ENCODE peak calls at places on chromosomes 11 and 22, in six cellular contexts. One of them, this sample, is unnamed.

GRCh38 chr11:78262710-78263109 is 74.0 kb downstream of the USP35 start:
- DNase-seq in neural crest cell: no peak
- DNase-seq in epithelial cell of esophagus: no peak
- DNase-seq in PC-3: no peak
- DNase-seq in left lung: no peak
- DNase-seq in transverse colon: no peak
- DNase-seq in this sample: no peak

GRCh38 chr11:2091112-2091746 is 48.0 kb downstream of the IGF2 start:
- DNase-seq in neural crest cell: no peak
- DNase-seq in epithelial cell of esophagus: no peak
- DNase-seq in PC-3: no peak
- DNase-seq in left lung: peak; percentile 48
- DNase-seq in transverse colon: no peak
- DNase-seq in this sample: no peak

GRCh38 chr11:122045181-122045586 is 70.8 kb downstream of the BLID start:
- DNase-seq in neural crest cell: no peak
- DNase-seq in epithelial cell of esophagus: peak; percentile 97
- DNase-seq in PC-3: peak; percentile 92
- DNase-seq in left lung: no peak
- DNase-seq in transverse colon: no peak
- DNase-seq in this sample: no peak

GRCh38 chr22:30979932-30980331 is 10.9 kb downstream of the TUG1 start:
- DNase-seq in neural crest cell: no peak
- DNase-seq in epithelial cell of esophagus: no peak
- DNase-seq in PC-3: no peak
- DNase-seq in left lung: no peak
- DNase-seq in transverse colon: no peak
- DNase-seq in this sample: no peak

GRCh38 chr11:3152471-3153110 is 12.5 kb downstream of the OSBPL5 start:
- DNase-seq in neural crest cell: no peak
- DNase-seq in epithelial cell of esophagus: no peak
- DNase-seq in PC-3: no peak
- DNase-seq in left lung: peak; percentile 77
- DNase-seq in transverse colon: no peak
- DNase-seq in this sample: no peak

GRCh38 chr22:48257690-48258065 is 1495.2 kb downstream of the TBC1D22A start:
- DNase-seq in neural crest cell: no peak
- DNase-seq in epithelial cell of esophagus: no peak
- DNase-seq in PC-3: no peak
- DNase-seq in left lung: no peak
- DNase-seq in transverse colon: no peak
- DNase-seq in this sample: no peak

GRCh38 chr11:103894673-103895072 is 141.8 kb upstream of the DDI1 start:
- DNase-seq in neural crest cell: no peak
- DNase-seq in epithelial cell of esophagus: no peak
- DNase-seq in PC-3: no peak
- DNase-seq in left lung: no peak
- DNase-seq in transverse colon: no peak
- DNase-seq in this sample: no peak

GRCh38 chr11:117092951-117093590 is 5.2 kb downstream of the SIK3 start:
- DNase-seq in neural crest cell: no peak
- DNase-seq in epithelial cell of esophagus: no peak
- DNase-seq in PC-3: no peak
- DNase-seq in left lung: no peak
- DNase-seq in transverse colon: no peak
- DNase-seq in this sample: no peak

GRCh38 chr22:20026204-20026908 is 5.4 kb downstream of the TANGO2 start:
- DNase-seq in neural crest cell: no peak
- DNase-seq in epithelial cell of esophagus: no peak
- DNase-seq in PC-3: no peak
- DNase-seq in left lung: peak; percentile 9
- DNase-seq in transverse colon: no peak
- DNase-seq in this sample: no peak

GRCh38 chr11:60515144-60515855 is at the start of gene MS4A13:
- DNase-seq in neural crest cell: no peak
- DNase-seq in epithelial cell of esophagus: no peak
- DNase-seq in PC-3: no peak
- DNase-seq in left lung: peak; percentile 63
- DNase-seq in transverse colon: no peak
- DNase-seq in this sample: no peak

GRCh38 chr11:118877487-118878173 is 6.1 kb upstream of the CXCR5 start:
- DNase-seq in neural crest cell: no peak
- DNase-seq in epithelial cell of esophagus: no peak
- DNase-seq in PC-3: no peak
- DNase-seq in left lung: no peak
- DNase-seq in transverse colon: no peak
- DNase-seq in this sample: no peak

GRCh38 chr11:93370260-93370659 is 39.7 kb downstream of the DEUP1 start:
- DNase-seq in neural crest cell: no peak
- DNase-seq in epithelial cell of esophagus: peak; percentile 54
- DNase-seq in PC-3: peak; percentile 80
- DNase-seq in left lung: no peak
- DNase-seq in transverse colon: no peak
- DNase-seq in this sample: no peak

GRCh38 chr22:21984793-21985192 is 2.2 kb upstream of the TOP3B start:
- DNase-seq in neural crest cell: peak; percentile 48
- DNase-seq in epithelial cell of esophagus: peak; percentile 39
- DNase-seq in PC-3: peak; percentile 28
- DNase-seq in left lung: no peak
- DNase-seq in transverse colon: no peak
- DNase-seq in this sample: no peak

GRCh38 chr11:92225206-92225562 is 566 bp downstream of the FAT3 start:
- DNase-seq in neural crest cell: no peak
- DNase-seq in epithelial cell of esophagus: no peak
- DNase-seq in PC-3: no peak
- DNase-seq in left lung: peak; percentile 81
- DNase-seq in transverse colon: no peak
- DNase-seq in this sample: no peak

GRCh38 chr11:66962247-66962646 is 4.1 kb upstream of the PC start:
- DNase-seq in neural crest cell: no peak
- DNase-seq in epithelial cell of esophagus: no peak
- DNase-seq in PC-3: no peak
- DNase-seq in left lung: no peak
- DNase-seq in transverse colon: no peak
- DNase-seq in this sample: no peak

GRCh38 chr22:45777046-45777851 is 105.6 kb downstream of the ATXN10 start:
- DNase-seq in neural crest cell: no peak
- DNase-seq in epithelial cell of esophagus: peak; percentile 79
- DNase-seq in PC-3: peak; percentile 83
- DNase-seq in left lung: no peak
- DNase-seq in transverse colon: no peak
- DNase-seq in this sample: peak; percentile 63

GRCh38 chr11:35680506-35680905 is 17.9 kb downstream of the TRIM44 start:
- DNase-seq in neural crest cell: no peak
- DNase-seq in epithelial cell of esophagus: no peak
- DNase-seq in PC-3: no peak
- DNase-seq in left lung: no peak
- DNase-seq in transverse colon: no peak
- DNase-seq in this sample: no peak

GRCh38 chr22:47138898-47139789 is 376.7 kb downstream of the TBC1D22A start:
- DNase-seq in neural crest cell: no peak
- DNase-seq in epithelial cell of esophagus: no peak
- DNase-seq in PC-3: no peak
- DNase-seq in left lung: peak; percentile 65
- DNase-seq in transverse colon: no peak
- DNase-seq in this sample: no peak

GRCh38 chr11:115317428-115318185 is 186.6 kb downstream of the CADM1 start:
- DNase-seq in neural crest cell: no peak
- DNase-seq in epithelial cell of esophagus: no peak
- DNase-seq in PC-3: no peak
- DNase-seq in left lung: no peak
- DNase-seq in transverse colon: no peak
- DNase-seq in this sample: no peak

GRCh38 chr11:33334627-33335026 is 77.4 kb downstream of the HIPK3 start:
- DNase-seq in neural crest cell: no peak
- DNase-seq in epithelial cell of esophagus: peak; percentile 55
- DNase-seq in PC-3: no peak
- DNase-seq in left lung: no peak
- DNase-seq in transverse colon: no peak
- DNase-seq in this sample: no peak

GRCh38 chr11:33325456-33325855 is 68.3 kb downstream of the HIPK3 start:
- DNase-seq in neural crest cell: no peak
- DNase-seq in epithelial cell of esophagus: peak; percentile 12
- DNase-seq in PC-3: no peak
- DNase-seq in left lung: no peak
- DNase-seq in transverse colon: no peak
- DNase-seq in this sample: no peak

GRCh38 chr11:33324211-33324985 is 67.2 kb downstream of the HIPK3 start:
- DNase-seq in neural crest cell: no peak
- DNase-seq in epithelial cell of esophagus: no peak
- DNase-seq in PC-3: no peak
- DNase-seq in left lung: no peak
- DNase-seq in transverse colon: no peak
- DNase-seq in this sample: no peak

GRCh38 chr11:33329705-33330329 is 72.6 kb downstream of the HIPK3 start:
- DNase-seq in neural crest cell: peak; percentile 12
- DNase-seq in epithelial cell of esophagus: peak; percentile 77
- DNase-seq in PC-3: peak; percentile 74
- DNase-seq in left lung: no peak
- DNase-seq in transverse colon: peak; percentile 50
- DNase-seq in this sample: peak; percentile 56
- TF ChIP-seq CTCF in neural crest cell: peak; percentile 78
- TF ChIP-seq CTCF in epithelial cell of esophagus: peak; percentile 76
- TF ChIP-seq CTCF in PC-3: peak; percentile 84
- TF ChIP-seq CTCF in left lung: peak; percentile 49
- TF ChIP-seq CTCF in transverse colon: peak; percentile 58
- TF ChIP-seq CTCF in this sample: peak; percentile 61

GRCh38 chr11:97454988-97455387 is 1065.2 kb downstream of the JRKL start:
- DNase-seq in neural crest cell: no peak
- DNase-seq in epithelial cell of esophagus: peak; percentile 32
- DNase-seq in PC-3: peak; percentile 43
- DNase-seq in left lung: no peak
- DNase-seq in transverse colon: no peak
- DNase-seq in this sample: no peak
- TF ChIP-seq CTCF in neural crest cell: peak; percentile 54
- TF ChIP-seq CTCF in epithelial cell of esophagus: peak; percentile 48
- TF ChIP-seq CTCF in PC-3: peak; percentile 61
- TF ChIP-seq CTCF in left lung: no peak
- TF ChIP-seq CTCF in transverse colon: no peak
- TF ChIP-seq CTCF in this sample: no peak

GRCh38 chr11:124899376-124900145 is 1.9 kb upstream of the ROBO4 start:
- DNase-seq in neural crest cell: no peak
- DNase-seq in epithelial cell of esophagus: no peak
- DNase-seq in PC-3: peak; percentile 55
- DNase-seq in left lung: no peak
- DNase-seq in transverse colon: no peak
- DNase-seq in this sample: no peak
- TF ChIP-seq CTCF in neural crest cell: no peak
- TF ChIP-seq CTCF in epithelial cell of esophagus: no peak
- TF ChIP-seq CTCF in PC-3: peak; percentile 14
- TF ChIP-seq CTCF in left lung: no peak
- TF ChIP-seq CTCF in transverse colon: no peak
- TF ChIP-seq CTCF in this sample: no peak

DNA sequence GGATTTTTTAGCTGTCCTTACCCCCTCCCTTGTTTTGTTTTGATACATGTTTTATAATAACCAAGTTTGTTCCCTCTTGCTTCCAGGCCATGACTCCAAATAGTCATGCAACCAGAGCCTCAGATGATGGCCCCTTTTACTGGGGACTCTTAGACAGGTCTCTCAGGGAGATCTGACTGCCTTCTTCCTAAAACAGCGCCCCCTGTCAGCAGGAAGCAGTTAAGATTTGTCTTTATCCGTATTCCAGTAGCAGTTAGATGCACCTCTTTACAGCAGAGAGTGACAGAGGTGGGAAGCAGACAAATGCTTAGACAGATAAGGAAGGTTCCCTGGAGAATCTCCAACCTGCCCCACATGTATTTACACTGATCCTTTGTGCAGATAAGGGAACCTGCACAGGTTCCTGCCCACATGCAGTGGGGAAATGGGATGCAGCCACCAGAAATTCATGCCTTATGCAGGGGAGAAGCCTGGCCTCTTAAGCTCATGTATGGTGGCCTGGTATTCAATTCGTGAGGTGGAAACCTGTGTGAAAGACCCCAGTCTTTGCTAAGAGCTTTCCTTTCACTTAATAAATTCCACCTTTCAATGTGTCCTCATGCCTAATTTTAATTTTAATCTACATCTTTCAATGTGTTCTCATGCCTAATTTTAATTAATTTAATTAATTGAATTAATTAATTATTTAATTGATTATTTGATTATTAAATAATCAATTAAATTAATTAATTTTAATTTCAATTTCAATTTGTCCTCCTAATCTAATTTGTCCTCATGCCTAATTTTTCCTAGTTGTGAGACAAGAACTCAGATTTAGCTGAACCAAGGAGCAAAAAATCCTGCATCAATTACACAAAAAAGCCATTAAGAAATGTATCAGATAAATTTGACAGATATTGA is 11.5 kb upstream of the GLYAT start:
- DNase-seq in neural crest cell: no peak
- DNase-seq in epithelial cell of esophagus: no peak
- DNase-seq in PC-3: no peak
- DNase-seq in left lung: no peak
- DNase-seq in transverse colon: no peak
- DNase-seq in this sample: no peak
- TF ChIP-seq CTCF in neural crest cell: no peak
- TF ChIP-seq CTCF in epithelial cell of esophagus: no peak
- TF ChIP-seq CTCF in PC-3: peak; percentile 55
- TF ChIP-seq CTCF in left lung: no peak
- TF ChIP-seq CTCF in transverse colon: no peak
- TF ChIP-seq CTCF in this sample: no peak

GRCh38 chr22:37328017-37328416 is 45.7 kb downstream of the CYTH4 start:
- DNase-seq in neural crest cell: no peak
- DNase-seq in epithelial cell of esophagus: peak; percentile 94
- DNase-seq in PC-3: peak; percentile 93
- DNase-seq in left lung: no peak
- DNase-seq in transverse colon: no peak
- DNase-seq in this sample: peak; percentile 73

GRCh38 chr22:37331034-37331428 is 48.7 kb downstream of the CYTH4 start:
- DNase-seq in neural crest cell: no peak
- DNase-seq in epithelial cell of esophagus: peak; percentile 75
- DNase-seq in PC-3: peak; percentile 64
- DNase-seq in left lung: peak; percentile 49
- DNase-seq in transverse colon: no peak
- DNase-seq in this sample: peak; percentile 63

GRCh38 chr22:37331811-37332536 is 49.7 kb downstream of the CYTH4 start:
- DNase-seq in neural crest cell: no peak
- DNase-seq in epithelial cell of esophagus: no peak
- DNase-seq in PC-3: peak; percentile 9
- DNase-seq in left lung: peak; percentile 28
- DNase-seq in transverse colon: no peak
- DNase-seq in this sample: peak; percentile 52

GRCh38 chr22:37329239-37330140 is 47.2 kb downstream of the CYTH4 start:
- DNase-seq in neural crest cell: no peak
- DNase-seq in epithelial cell of esophagus: peak; percentile 81
- DNase-seq in PC-3: peak; percentile 75
- DNase-seq in left lung: peak; percentile 32
- DNase-seq in transverse colon: no peak
- DNase-seq in this sample: no peak

GRCh38 chr22:37330200-37331033 is 48.1 kb downstream of the CYTH4 start:
- DNase-seq in neural crest cell: peak; percentile 81
- DNase-seq in epithelial cell of esophagus: peak; percentile 93
- DNase-seq in PC-3: peak; percentile 24
- DNase-seq in left lung: peak; percentile 43
- DNase-seq in transverse colon: peak; percentile 22
- DNase-seq in this sample: peak; percentile 92
- TF ChIP-seq CTCF in neural crest cell: peak; percentile 36
- TF ChIP-seq CTCF in epithelial cell of esophagus: peak; percentile 24
- TF ChIP-seq CTCF in PC-3: peak; percentile 24
- TF ChIP-seq CTCF in left lung: no peak
- TF ChIP-seq CTCF in transverse colon: no peak
- TF ChIP-seq CTCF in this sample: peak; percentile 51

GRCh38 chr22:18998998-18999397 is 62.9 kb upstream of the PRODH start:
- DNase-seq in neural crest cell: peak; percentile 17
- DNase-seq in epithelial cell of esophagus: no peak
- DNase-seq in PC-3: no peak
- DNase-seq in left lung: no peak
- DNase-seq in transverse colon: no peak
- DNase-seq in this sample: no peak
- TF ChIP-seq CTCF in neural crest cell: peak; percentile 50
- TF ChIP-seq CTCF in epithelial cell of esophagus: no peak
- TF ChIP-seq CTCF in PC-3: peak; percentile 48
- TF ChIP-seq CTCF in left lung: no peak
- TF ChIP-seq CTCF in transverse colon: no peak
- TF ChIP-seq CTCF in this sample: no peak

This sample was measured in Calu3.